ENCODE peak calls at places on chromosomes 11 and 22, in five cellular contexts. K is upper lobe of right lung, D is right cardiac atrium, A is breast epithelium, G is SJSA1. H is an unnamed sample.

GRCh38 chr11:74672956-74673895 is 58.0 kb downstream of the CHRDL2 start:
- DNase-seq in K (no peak), D (peak; percentile 89), A (peak; percentile 45), G (peak; percentile 81), H (no peak)

GRCh38 chr11:762421-763072 is 14.7 kb downstream of the GATD1 start:
- DNase-seq in K (no peak), D (peak; percentile 64), A (peak; percentile 54), G (peak; percentile 49), H (peak; percentile 45)

GRCh38 chr11:37689951-37690350 is 1091.9 kb upstream of the RAG2 start:
- DNase-seq in K (no peak), D (no peak), A (no peak), G (no peak), H (no peak)

GRCh38 chr11:35166369-35167360 is 27.7 kb downstream of the CD44 start:
- DNase-seq in K (no peak), D (peak; percentile 50), A (peak; percentile 39), G (peak; percentile 93), H (no peak)

GRCh38 chr22:34976886-34977285 is 89.1 kb upstream of the ISX start:
- DNase-seq in K (no peak), D (no peak), A (no peak), G (no peak), H (no peak)

GRCh38 chr11:15744693-15745092 is 611.7 kb downstream of the SOX6 start:
- DNase-seq in K (no peak), D (no peak), A (no peak), G (no peak), H (no peak)

GRCh38 chr11:112812719-112813118 is 148.5 kb upstream of the NCAM1 start:
- DNase-seq in K (no peak), D (no peak), A (no peak), G (no peak), H (no peak)

GRCh38 chr11:111189466-111189865 is 56.1 kb upstream of the POU2AF2 start:
- DNase-seq in K (no peak), D (no peak), A (no peak), G (no peak), H (no peak)

GRCh38 chr22:20509344-20510047 is 2.1 kb downstream of the MED15 start:
- DNase-seq in K (no peak), D (peak; percentile 71), A (peak; percentile 73), G (peak; percentile 90), H (peak; percentile 80)

GRCh38 chr22:21681566-21682370 is 16.0 kb downstream of the PPIL2 start:
- DNase-seq in K (no peak), D (no peak), A (no peak), G (no peak), H (no peak)

GRCh38 chr22:26751217-26751616 is 93.8 kb downstream of the MIAT start:
- DNase-seq in K (no peak), D (no peak), A (no peak), G (peak; percentile 39), H (peak; percentile 95)

GRCh38 chr22:23067023-23067650 is 3.2 kb upstream of the GNAZ start:
- DNase-seq in K (peak; percentile 46), D (peak; percentile 41), A (no peak), G (no peak), H (peak; percentile 3)

GRCh38 chr22:37079668-37080171 is 28.2 kb downstream of the KCTD17 start:
- DNase-seq in K (no peak), D (no peak), A (no peak), G (no peak), H (no peak)

GRCh38 chr22:36286096-36286957 is 33.4 kb downstream of the APOL1 start:
- DNase-seq in K (peak; percentile 87), D (peak; percentile 91), A (peak; percentile 79), G (peak; percentile 58), H (peak; percentile 54)

GRCh38 chr22:35624547-35624946 is 7.4 kb upstream of the MB start:
- DNase-seq in K (no peak), D (no peak), A (no peak), G (no peak), H (no peak)

GRCh38 chr22:46376096-46376495 is 40.6 kb downstream of the TRMU start:
- DNase-seq in K (no peak), D (no peak), A (no peak), G (no peak), H (no peak)

GRCh38 chr22:35160268-35160667 is 94.3 kb downstream of the ISX start:
- DNase-seq in K (no peak), D (no peak), A (no peak), G (no peak), H (no peak)

GRCh38 chr11:38900156-38900679 is 2302.2 kb upstream of the RAG2 start:
- DNase-seq in K (no peak), D (no peak), A (no peak), G (no peak), H (peak; percentile 76)

GRCh38 chr11:13889566-13890214 is 72.8 kb upstream of the SPON1 start:
- DNase-seq in K (no peak), D (no peak), A (no peak), G (no peak), H (no peak)

GRCh38 chr22:17113600-17113999 is 7.6 kb downstream of the TMEM121B start:
- DNase-seq in K (no peak), D (no peak), A (no peak), G (no peak), H (no peak)

GRCh38 chr11:104343578-104343977 is 179.6 kb upstream of the PDGFD start:
- DNase-seq in K (no peak), D (no peak), A (no peak), G (no peak), H (peak; percentile 28)

GRCh38 chr11:116501728-116502127 is 271.1 kb downstream of the BUD13 start:
- DNase-seq in K (no peak), D (no peak), A (no peak), G (no peak), H (peak; percentile 65)

GRCh38 chr22:40748388-40748970 is 69.2 kb downstream of the MCHR1 start:
- DNase-seq in K (no peak), D (no peak), A (no peak), G (no peak), H (no peak)

GRCh38 chr22:47965896-47966295 is 1203.4 kb downstream of the TBC1D22A start:
- DNase-seq in K (no peak), D (no peak), A (no peak), G (no peak), H (no peak)

GRCh38 chr22:47967841-47968240 is 1205.4 kb downstream of the TBC1D22A start:
- DNase-seq in K (no peak), D (no peak), A (no peak), G (no peak), H (no peak)

GRCh38 chr22:47965066-47965465 is 1202.6 kb downstream of the TBC1D22A start:
- DNase-seq in K (no peak), D (no peak), A (no peak), G (no peak), H (no peak)

GRCh38 chr22:47966316-47966715 is 1203.9 kb downstream of the TBC1D22A start:
- DNase-seq in K (no peak), D (no peak), A (no peak), G (no peak), H (no peak)

GRCh38 chr22:47963660-47964059 is 1201.2 kb downstream of the TBC1D22A start:
- DNase-seq in K (no peak), D (no peak), A (no peak), G (no peak), H (no peak)
- H3K9me3 ChIP-seq in K (peaks cover 6% of the 10 kb centered on the region), D (no peaks in the 10 kb centered on the region), A (peaks cover 5% of the 10 kb centered on the region), G (peaks cover 3% of the 10 kb centered on the region), H (no peaks in the 10 kb centered on the region)

DNA sequence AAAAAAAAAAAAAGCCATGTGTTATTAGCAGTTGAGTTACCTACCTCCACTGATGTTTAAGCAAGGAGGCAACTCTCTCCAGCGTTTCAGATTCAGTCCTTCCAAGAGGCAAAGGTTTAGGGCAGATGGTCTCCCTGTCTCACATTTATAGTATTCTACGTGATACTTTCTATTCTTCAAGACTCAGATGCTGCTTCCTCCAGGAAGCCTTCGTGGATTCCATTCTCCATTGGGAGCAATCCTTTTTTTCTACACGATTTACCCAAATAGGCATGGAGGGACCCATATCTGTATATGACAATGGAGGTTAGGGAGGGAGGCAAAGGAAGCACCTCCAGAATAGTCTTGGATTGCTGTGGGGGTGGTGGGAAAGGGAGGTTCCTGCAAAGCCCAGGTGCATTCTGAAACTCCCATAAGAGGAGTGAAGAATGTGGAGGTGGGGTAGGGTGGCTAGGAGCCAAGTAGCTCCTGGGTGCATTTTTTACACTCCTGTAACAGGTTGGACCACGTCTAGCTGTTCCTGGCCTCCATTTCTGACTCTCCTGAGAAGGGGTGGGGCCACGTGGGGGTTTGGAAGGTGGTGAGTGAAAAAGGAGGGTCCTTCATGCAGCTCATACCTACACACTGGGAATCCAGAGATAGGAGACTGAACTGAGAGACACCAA is 16.2 kb downstream of the YPEL4 start:
- DNase-seq in K (no peak), D (no peak), A (no peak), G (no peak), H (no peak)
- H3K4me1 ChIP-seq in K (peaks cover 9% of the 10 kb centered on the region), D (no peaks in the 10 kb centered on the region), A (no peaks in the 10 kb centered on the region), G (peaks cover 7% of the 10 kb centered on the region), H (peaks cover 8% of the 10 kb centered on the region)

DNA sequence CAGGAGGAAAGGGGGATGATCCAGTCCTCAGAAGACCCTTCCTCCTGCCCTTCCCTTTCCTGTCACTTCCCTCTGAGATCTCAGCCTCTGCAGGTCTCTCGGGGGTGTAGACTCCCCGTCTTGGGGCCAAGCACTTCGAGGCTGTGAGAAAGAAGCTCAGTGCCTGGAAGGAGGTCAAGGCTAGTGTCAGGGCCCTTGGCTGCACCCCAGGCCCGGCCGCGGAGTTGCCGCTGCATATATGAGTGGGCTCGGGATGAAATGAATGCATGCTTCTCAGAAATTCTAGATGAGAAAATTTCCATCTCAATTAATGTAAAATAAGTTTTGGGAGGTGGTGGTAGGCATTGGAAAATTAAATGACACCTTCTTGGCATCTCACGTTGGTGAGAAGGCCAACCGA is 1313.7 kb downstream of the BRD1 start:
- DNase-seq in K (no peak), D (no peak), A (no peak), G (no peak), H (no peak)
- H3K9me3 ChIP-seq in K (no peaks in the 10 kb centered on the region), D (no peaks in the 10 kb centered on the region), A (no peaks in the 10 kb centered on the region), G (no peaks in the 10 kb centered on the region), H (no peaks in the 10 kb centered on the region)

DNA sequence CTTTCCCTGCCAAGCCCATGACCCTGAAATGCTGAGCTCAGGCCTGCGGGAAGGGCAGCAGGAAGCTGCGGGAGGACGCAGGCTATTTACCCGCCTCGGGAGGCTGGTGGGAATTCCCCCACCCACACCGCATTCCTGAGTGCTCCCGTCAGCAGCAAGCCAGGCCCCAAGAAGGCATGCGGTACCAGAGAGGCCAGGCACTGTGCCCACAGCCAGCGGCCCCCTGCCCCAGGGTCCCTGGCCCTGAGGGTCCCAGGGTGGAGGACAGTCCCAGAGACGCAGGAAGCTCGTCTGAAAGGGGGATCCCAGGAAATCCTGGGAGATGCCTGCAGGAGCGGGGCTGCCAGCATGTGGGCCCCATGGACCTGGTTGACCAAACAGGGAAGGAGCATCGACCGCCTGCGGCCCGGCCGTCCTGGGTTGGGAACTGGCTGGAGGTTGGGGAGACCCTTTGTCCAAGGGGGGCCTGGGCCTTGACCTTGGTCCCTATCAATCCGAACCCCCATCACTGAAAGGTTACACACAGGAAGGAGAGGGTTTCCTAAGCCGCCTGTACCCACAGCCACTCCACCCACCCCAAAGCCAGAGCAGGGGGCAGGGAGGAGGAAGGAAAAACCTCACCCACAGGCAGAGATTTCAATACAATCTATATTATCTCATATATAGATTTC is 17.0 kb downstream of the MAFF start:
- DNase-seq in K (peak; percentile 91), D (peak; percentile 89), A (peak; percentile 91), G (peak; percentile 97), H (no peak)
- H3K4me1 ChIP-seq in K (peaks cover 31% of the 10 kb centered on the region), D (peaks cover 10% of the 10 kb centered on the region), A (peaks cover 29% of the 10 kb centered on the region), G (peaks cover 28% of the 10 kb centered on the region), H (no peaks in the 10 kb centered on the region)